ENCODE peak calls at places on chromosomes 16 and 17, in ten cellular contexts. L is stomach, H is transverse colon, U is H1, C is upper lobe of left lung, G is sigmoid colon, R is suprapubic skin, O is GM12878, W is HepG2, P is K562. K is an unnamed sample.

GRCh38 chr17:77405867-77406513 is 265.2 kb downstream of the SEC14L1 start:
- DNase-seq in L (no peak), H (no peak), U (no peak), C (no peak), G (no peak), R (no peak), O (no peak), W (no peak), P (no peak), K (no peak)

GRCh38 chr16:54466233-54466632 is 179.6 kb upstream of the IRX3 start:
- DNase-seq in L (no peak), H (no peak), U (no peak), C (no peak), G (no peak), R (no peak), O (no peak), W (no peak), P (no peak), K (no peak)

GRCh38 chr17:74453665-74454196 is 12.7 kb upstream of the CD300A start:
- DNase-seq in L (peak), H (no peak), U (peak), C (no peak), G (no peak), R (no peak), O (no peak), W (no peak), P (no peak), K (no peak)

GRCh38 chr17:30922235-30922993 is 669 bp downstream of the ADAP2 start:
- DNase-seq in L (no peak), H (peak), U (peak), C (no peak), G (peak), R (no peak), O (no peak), W (no peak), P (no peak), K (no peak)

GRCh38 chr17:65855245-65855644 is 293.8 kb upstream of the AXIN2 start:
- DNase-seq in L (no peak), H (no peak), U (no peak), C (peak), G (no peak), R (no peak), O (no peak), W (no peak), P (no peak), K (no peak)

GRCh38 chr16:68417711-68418301 is 30.5 kb downstream of the SMPD3 start:
- DNase-seq in L (peak), H (peak), U (no peak), C (peak), G (no peak), R (no peak), O (peak), W (no peak), P (peak), K (no peak)

GRCh38 chr17:2989855-2990254 is 73.6 kb downstream of the OR1D5 start:
- DNase-seq in L (no peak), H (no peak), U (no peak), C (no peak), G (no peak), R (no peak), O (no peak), W (no peak), P (no peak), K (no peak)

GRCh38 chr16:77335652-77336234 is 99.1 kb downstream of the ADAMTS18 start:
- DNase-seq in L (no peak), H (no peak), U (peak), C (no peak), G (no peak), R (no peak), O (no peak), W (no peak), P (peak), K (no peak)

GRCh38 chr17:49845210-49845782 is 2.6 kb downstream of the TAC4 start:
- DNase-seq in L (no peak), H (no peak), U (no peak), C (no peak), G (peak), R (no peak), O (no peak), W (no peak), P (no peak), K (no peak)

GRCh38 chr17:55122114-55122513 is 142.6 kb upstream of the HLF start:
- DNase-seq in L (no peak), H (no peak), U (no peak), C (no peak), G (no peak), R (no peak), O (no peak), W (no peak), P (no peak), K (no peak)

GRCh38 chr16:74560912-74561311 is 46.0 kb downstream of the GLG1 start:
- DNase-seq in L (no peak), H (no peak), U (no peak), C (no peak), G (no peak), R (no peak), O (no peak), W (no peak), P (no peak), K (no peak)
- TF ChIP-seq POLR2AphosphoS5 in L (no peak), H (no peak), U (no peak), C (no peak), G (no peak), R (no peak), O (no peak), W (no peak), P (no peak), K (no peak)

GRCh38 chr17:32116937-32117336 is 25.4 kb upstream of the RHOT1 start:
- DNase-seq in L (no peak), H (no peak), U (no peak), C (no peak), G (no peak), R (no peak), O (no peak), W (no peak), P (no peak), K (no peak)

GRCh38 chr17:32110596-32110995 is 31.7 kb upstream of the RHOT1 start:
- DNase-seq in L (peak), H (no peak), U (peak), C (no peak), G (no peak), R (no peak), O (no peak), W (no peak), P (no peak), K (no peak)

GRCh38 chr17:32114536-32114935 is 27.8 kb upstream of the RHOT1 start:
- DNase-seq in L (no peak), H (no peak), U (no peak), C (no peak), G (no peak), R (no peak), O (no peak), W (no peak), P (no peak), K (no peak)

GRCh38 chr17:32111141-32111771 is 31.0 kb upstream of the RHOT1 start:
- DNase-seq in L (peak), H (peak), U (peak), C (no peak), G (peak), R (no peak), O (no peak), W (peak), P (peak), K (no peak)

DNA sequence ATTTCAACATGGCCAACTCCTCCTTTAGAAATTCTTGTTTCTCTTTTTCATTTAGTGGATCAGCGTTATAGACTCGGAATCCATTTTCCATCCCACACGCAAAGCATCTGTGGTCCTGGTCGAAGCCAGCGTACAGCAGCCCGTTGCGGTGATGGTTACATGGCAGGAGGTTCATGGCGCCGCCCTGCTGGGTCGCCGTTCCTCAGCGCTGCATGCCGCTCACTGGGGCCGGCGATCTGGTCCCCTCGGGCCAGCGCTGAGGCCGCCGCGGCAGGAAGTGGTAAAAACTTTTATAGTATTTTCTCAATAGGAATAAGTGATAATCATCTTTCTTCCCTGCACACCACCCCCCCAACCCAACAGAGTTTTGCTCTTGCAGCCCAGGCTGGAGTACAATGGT is 29.9 kb upstream of the RHOT1 start:
- DNase-seq in L (no peak), H (no peak), U (peak), C (no peak), G (no peak), R (no peak), O (no peak), W (no peak), P (peak), K (no peak)
- TF ChIP-seq EP300 in L (no peak), H (no peak), U (no peak), C (no peak), G (no peak), R (no peak), O (no peak), W (no peak), P (no peak), K (no peak)

DNA sequence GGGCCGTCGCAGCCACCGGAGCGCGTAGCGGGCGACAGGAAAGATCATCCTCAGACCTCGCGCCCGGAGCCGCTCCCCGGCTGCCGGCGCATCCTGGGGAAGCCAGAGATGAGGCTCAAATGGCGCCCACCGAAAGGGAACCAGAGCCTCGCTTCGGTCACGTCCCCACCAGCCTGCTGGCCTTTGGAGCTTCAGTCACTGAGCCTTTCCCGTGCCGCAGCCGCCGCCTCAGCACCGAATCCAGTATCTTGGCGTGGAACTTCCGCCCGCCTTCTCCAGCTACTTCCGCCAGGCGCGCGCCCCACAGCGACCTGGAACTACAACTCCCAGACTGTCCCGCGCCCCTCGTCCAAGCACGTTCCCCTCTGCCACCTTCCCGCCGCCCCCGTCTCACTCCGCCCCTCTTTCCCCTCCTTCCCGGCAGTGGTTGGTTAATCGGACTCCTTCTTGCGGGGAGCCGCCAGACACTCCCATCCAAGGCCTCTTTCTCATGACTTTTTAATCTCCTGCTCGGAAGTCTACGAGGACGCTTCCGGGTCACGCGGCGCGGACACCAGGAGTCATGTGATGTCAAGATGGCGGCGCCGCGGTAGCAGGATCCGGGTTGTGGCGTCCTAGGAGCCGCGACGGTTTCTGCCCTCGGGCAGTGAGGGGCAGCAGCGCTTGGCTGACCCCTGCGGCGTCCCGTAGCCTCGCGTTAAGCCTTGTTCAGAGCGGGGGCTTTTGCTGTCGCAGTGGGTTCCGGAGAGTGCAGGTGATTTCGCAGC is at the start of the genes SMCR8 and TOP3A:
- DNase-seq in L (peak), H (peak), U (peak), C (peak), G (peak), R (peak), O (peak), W (peak), P (peak), K (peak)
- TF ChIP-seq POLR2A in L (no peak), H (peak), U (peak), C (peak), G (peak), R (peak), O (peak), W (peak), P (peak), K (no peak)

DNA sequence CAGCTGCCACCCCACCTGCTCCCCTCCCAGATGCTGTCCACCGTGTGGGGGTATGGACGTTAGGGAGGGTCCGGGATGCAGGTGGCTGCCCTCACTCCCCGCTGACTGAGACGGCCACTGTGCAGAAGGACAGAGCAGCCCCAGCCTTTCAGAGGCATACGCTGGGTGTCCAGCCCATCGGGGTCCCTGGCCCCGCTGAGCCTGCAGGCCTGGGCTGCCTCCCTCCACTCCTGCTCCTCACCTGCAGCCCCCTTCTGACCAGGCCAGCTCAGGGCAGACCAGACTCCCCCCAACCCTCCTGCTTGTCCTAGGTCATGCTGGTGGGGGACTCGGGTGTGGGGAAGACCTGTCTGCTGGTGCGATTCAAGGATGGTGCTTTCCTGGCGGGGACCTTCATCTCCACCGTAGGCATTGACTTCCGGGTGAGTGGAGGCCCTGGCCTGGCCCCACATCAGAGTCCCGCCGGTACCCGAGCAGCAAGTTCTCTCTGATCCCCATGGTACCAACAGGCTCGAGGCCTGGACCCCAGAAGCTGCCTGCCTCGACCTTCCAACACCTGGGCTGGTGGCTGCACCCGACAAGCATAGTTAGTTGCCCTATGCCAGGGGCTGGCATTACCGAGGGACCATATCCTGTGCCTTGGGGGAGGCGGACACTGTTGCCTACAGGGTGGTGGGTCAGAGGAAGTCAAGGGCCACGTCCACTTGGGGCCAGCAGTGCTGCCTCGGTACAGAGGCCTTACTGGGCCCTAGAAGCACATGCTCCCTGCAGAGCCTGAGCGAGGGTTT is 1.4 kb downstream of the RAB26 start:
- DNase-seq in L (no peak), H (no peak), U (peak), C (no peak), G (no peak), R (peak), O (no peak), W (peak), P (peak), K (no peak)
- TF ChIP-seq POLR2AphosphoS5 in L (no peak), H (no peak), U (peak), C (no peak), G (no peak), R (no peak), O (no peak), W (peak), P (no peak), K (no peak)

DNA sequence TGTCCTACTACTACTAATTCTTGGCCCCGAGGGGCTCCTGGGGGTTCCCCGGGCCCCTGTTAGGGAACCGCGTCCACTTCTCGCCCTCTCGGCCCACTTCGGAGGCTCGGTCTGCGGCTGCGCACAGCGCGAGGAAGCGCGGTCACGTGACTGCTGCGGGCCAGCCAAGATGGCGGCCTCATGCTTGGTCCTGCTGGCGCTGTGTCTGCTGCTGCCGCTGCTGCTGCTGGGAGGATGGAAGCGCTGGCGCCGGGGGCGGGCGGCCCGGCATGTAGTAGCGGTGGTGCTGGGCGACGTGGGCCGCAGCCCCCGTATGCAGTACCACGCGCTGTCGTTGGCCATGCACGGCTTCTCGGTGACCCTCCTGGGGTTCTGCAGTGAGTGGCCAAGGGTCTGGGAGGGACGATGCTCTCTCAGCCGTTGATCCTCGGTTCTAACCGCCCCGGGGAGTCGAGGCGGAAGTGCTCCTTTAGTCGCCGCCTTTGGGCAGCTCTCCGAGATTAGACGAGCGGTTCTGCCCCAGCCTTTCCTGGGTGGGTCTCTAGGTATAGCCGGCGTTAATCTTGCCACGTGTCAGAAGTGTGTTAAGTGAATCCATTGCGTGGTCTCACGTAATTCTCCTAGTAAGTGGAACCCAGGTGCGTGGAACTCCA is at the start of gene ALG1:
- DNase-seq in L (peak), H (peak), U (peak), C (peak), G (peak), R (peak), O (peak), W (peak), P (peak), K (peak)
- TF ChIP-seq EP300 in L (no peak), H (no peak), U (no peak), C (no peak), G (no peak), R (no peak), O (no peak), W (peak), P (no peak), K (no peak)

GRCh38 chr17:7479389-7480192 is at the start of gene ZBTB4:
- DNase-seq in L (peak), H (peak), U (peak), C (peak), G (peak), R (no peak), O (no peak), W (peak), P (peak), K (peak)
- TF ChIP-seq POLR2A in L (no peak), H (peak), U (no peak), C (peak), G (peak), R (no peak), O (peak), W (peak), P (peak), K (peak)

GRCh38 chr16:49856741-49857330 is 924 bp upstream of the ZNF423 start:
- DNase-seq in L (peak), H (peak), U (peak), C (peak), G (peak), R (peak), O (no peak), W (peak), P (peak), K (no peak)

GRCh38 chr16:49857423-49858181 is 1.7 kb upstream of the ZNF423 start:
- DNase-seq in L (peak), H (peak), U (peak), C (peak), G (peak), R (no peak), O (no peak), W (peak), P (peak), K (no peak)

GRCh38 chr16:49854227-49855203 is 1.4 kb downstream of the ZNF423 start:
- DNase-seq in L (no peak), H (peak), U (no peak), C (no peak), G (peak), R (no peak), O (no peak), W (no peak), P (no peak), K (no peak)

GRCh38 chr16:49855822-49856740 is at the start of gene ZNF423:
- DNase-seq in L (no peak), H (peak), U (no peak), C (no peak), G (no peak), R (no peak), O (no peak), W (no peak), P (no peak), K (no peak)

DNA sequence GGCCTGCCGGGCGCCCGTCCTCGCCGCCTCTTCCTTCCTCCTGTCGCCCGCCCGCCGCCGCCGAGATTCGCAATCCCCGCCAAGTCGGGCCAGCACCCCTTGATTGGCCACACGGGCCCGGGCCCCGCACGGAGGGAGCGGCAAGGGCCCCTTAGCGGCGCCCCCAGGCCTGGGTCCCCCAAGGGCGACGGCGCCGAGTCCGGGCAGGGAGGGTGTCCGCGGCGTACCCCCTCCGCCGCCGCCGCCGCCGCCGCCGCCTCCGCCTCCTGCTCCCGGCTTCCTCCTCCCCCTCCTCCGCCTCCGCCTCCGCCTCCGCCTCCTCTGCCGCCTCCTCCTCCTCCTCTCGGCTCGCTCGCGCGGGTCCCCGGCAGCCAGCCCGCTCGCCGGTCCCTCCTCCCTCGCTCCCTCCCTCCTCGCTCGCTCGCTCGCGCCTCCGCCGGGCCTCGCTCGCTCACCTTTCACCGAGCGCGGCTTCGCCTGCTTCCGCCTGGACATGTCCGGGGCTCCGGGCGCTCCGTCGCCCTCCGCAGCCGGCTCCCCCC is 561 bp downstream of the ZNF423 start:
- DNase-seq in L (peak), H (peak), U (peak), C (peak), G (peak), R (peak), O (peak), W (no peak), P (peak), K (no peak)
- TF ChIP-seq POLR2AphosphoS5 in L (peak), H (peak), U (peak), C (peak), G (peak), R (no peak), O (no peak), W (no peak), P (no peak), K (peak)

DNA sequence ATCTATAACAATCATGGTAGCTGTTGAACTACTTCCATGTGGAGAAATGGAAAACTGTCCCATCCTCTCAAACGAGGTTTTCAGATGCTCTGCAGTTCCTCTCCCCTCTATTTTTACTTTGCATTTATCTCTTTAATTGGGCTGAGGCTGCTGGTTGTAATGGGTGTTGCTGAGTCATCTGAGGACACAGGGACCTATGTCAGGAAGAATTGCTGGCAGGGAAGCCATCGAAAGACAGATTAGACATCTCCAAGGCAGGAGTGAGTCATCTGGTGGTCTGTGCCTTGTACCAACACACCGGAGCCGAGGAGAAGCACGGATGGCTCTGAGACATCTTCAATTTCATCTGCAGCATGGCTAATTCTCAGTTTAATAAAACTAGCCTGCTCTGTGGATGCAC is 394.5 kb downstream of the GRIN2A start:
- DNase-seq in L (no peak), H (no peak), U (no peak), C (no peak), G (no peak), R (no peak), O (peak), W (no peak), P (peak), K (no peak)
- TF ChIP-seq EP300 in L (no peak), H (no peak), U (no peak), C (no peak), G (no peak), R (no peak), O (no peak), W (no peak), P (no peak), K (no peak)

GRCh38 chr17:17568772-17569195 is 22.7 kb downstream of the PEMT start:
- DNase-seq in L (peak), H (peak), U (peak), C (peak), G (no peak), R (no peak), O (no peak), W (peak), P (peak), K (no peak)
- TF ChIP-seq POLR2A in L (no peak), H (no peak), U (no peak), C (no peak), G (no peak), R (no peak), O (no peak), W (no peak), P (no peak), K (no peak)

GRCh38 chr16:67244387-67245188 is 2.7 kb downstream of the FHOD1 start:
- DNase-seq in L (peak), H (peak), U (no peak), C (peak), G (peak), R (no peak), O (peak), W (no peak), P (peak), K (no peak)
- TF ChIP-seq POLR2AphosphoS5 in L (peak), H (no peak), U (no peak), C (peak), G (no peak), R (no peak), O (peak), W (no peak), P (peak), K (peak)

K was measured in esophagus muscularis mucosa.